ENCODE peak calls at places on chromosomes 12 and 14, in seven cellular contexts. G, L, Y, V, E, Q and W are unnamed samples.

GRCh38 chr14:105019861-105020814 is 745 bp downstream of the CDCA4 start:
- DNase-seq in Y (no peak), E (peak), Q (peak), L (peak), V (peak), G (peak), W (peak)

GRCh38 chr14:100649173-100649519 is 61.9 kb upstream of the BEGAIN start:
- DNase-seq in L (no peak), Y (no peak), Q (no peak), G (peak), E (no peak), V (no peak), W (no peak)

GRCh38 chr14:96098309-96098998 is 59.3 kb downstream of the C14orf132 start:
- DNase-seq in Q (peak), Y (peak), L (peak), G (peak), V (peak), E (peak), W (peak)

GRCh38 chr14:101192661-101193000 is 289.1 kb upstream of the RTL1 start:
- DNase-seq in Q (no peak), Y (no peak), L (no peak), V (peak), E (no peak), G (no peak), W (no peak)

GRCh38 chr12:54217774-54218221 is 29.0 kb upstream of the SMUG1 start:
- DNase-seq in L (no peak), Q (no peak), V (peak), Y (peak), G (no peak), E (peak), W (no peak)

GRCh38 chr12:75459755-75460154 is 20.8 kb upstream of the GLIPR1 start:
- DNase-seq in Q (no peak), V (no peak), G (no peak), E (no peak), L (no peak), Y (no peak), W (no peak)

GRCh38 chr14:64195194-64195593 is 99.0 kb downstream of the ESR2 start:
- DNase-seq in Q (no peak), E (no peak), L (no peak), Y (no peak), G (peak), V (no peak), W (no peak)

GRCh38 chr12:102061096-102061555 is 665 bp downstream of the WASHC3 start:
- DNase-seq in Q (peak), G (peak), L (peak), Y (no peak), E (no peak), V (no peak), W (no peak)

GRCh38 chr12:69389836-69390235 is 30.3 kb downstream of the YEATS4 start:
- DNase-seq in G (peak), L (peak), Y (no peak), E (no peak), V (no peak), Q (peak), W (no peak)

GRCh38 chr12:3113671-3114070 is 36.5 kb downstream of the TSPAN9 start:
- DNase-seq in L (no peak), Q (no peak), G (no peak), E (no peak), V (no peak), Y (no peak), W (no peak)

GRCh38 chr12:64824500-64825142 is at the start of gene TBC1D30:
- DNase-seq in Y (peak), G (peak), E (peak), L (peak), V (peak), Q (no peak), W (peak)

GRCh38 chr12:6367065-6367968 is 8.0 kb downstream of the SCNN1A start:
- DNase-seq in Y (no peak), L (peak), E (no peak), G (peak), Q (no peak), V (no peak), W (no peak)

GRCh38 chr12:65966852-65967593 is 142.7 kb downstream of the HMGA2 start:
- DNase-seq in V (no peak), G (no peak), Y (no peak), E (no peak), Q (no peak), L (no peak), W (no peak)

GRCh38 chr12:94297876-94298520 is 149.6 kb downstream of the PLXNC1 start:
- DNase-seq in V (no peak), Y (no peak), L (no peak), Q (no peak), E (no peak), G (no peak), W (no peak)

GRCh38 chr12:92696240-92696639 is 6.5 kb upstream of the PLEKHG7 start:
- DNase-seq in E (no peak), V (no peak), L (peak), Q (no peak), Y (no peak), G (peak), W (no peak)

GRCh38 chr12:51392556-51393237 is 1.5 kb upstream of the GALNT6 start:
- DNase-seq in L (peak), Q (peak), E (peak), G (no peak), V (peak), Y (peak), W (peak)

GRCh38 chr12:32651956-32652210 is 27.2 kb upstream of the DNM1L start:
- DNase-seq in Q (no peak), L (no peak), G (no peak), E (no peak), V (peak), Y (no peak), W (no peak)

GRCh38 chr12:3170423-3171194 is 93.4 kb downstream of the TSPAN9 start:
- DNase-seq in E (no peak), Q (peak), G (peak), Y (no peak), L (peak), V (no peak), W (no peak)

GRCh38 chr14:101088714-101089113 is 185.2 kb upstream of the RTL1 start:
- DNase-seq in Y (no peak), V (no peak), G (no peak), E (no peak), L (no peak), Q (no peak), W (no peak)

GRCh38 chr12:47155457-47156166 is 75.9 kb upstream of the AMIGO2 start:
- DNase-seq in L (peak), Q (no peak), E (peak), V (no peak), G (peak), Y (no peak), W (no peak)

GRCh38 chr14:80054020-80054419 is 157.3 kb downstream of the DIO2 start:
- DNase-seq in V (no peak), L (no peak), E (no peak), G (no peak), Q (no peak), Y (no peak), W (no peak)

GRCh38 chr12:64826234-64826633 is 1.8 kb downstream of the TBC1D30 start:
- DNase-seq in L (peak), Y (peak), G (peak), Q (peak), V (peak), E (peak), W (peak)

GRCh38 chr12:100293017-100293416 is 26.0 kb downstream of the SCYL2 start:
- DNase-seq in Y (no peak), Q (no peak), E (no peak), V (no peak), L (no peak), G (no peak), W (no peak)

GRCh38 chr12:126899926-126900792 is 1366.8 kb upstream of the TMEM132C start:
- DNase-seq in L (no peak), V (no peak), Q (no peak), E (no peak), Y (peak), G (no peak), W (no peak)

GRCh38 chr12:44287545-44287944 is 451.7 kb downstream of the TMEM117 start:
- DNase-seq in E (no peak), Y (no peak), Q (no peak), L (no peak), V (no peak), G (peak), W (no peak)

GRCh38 chr14:60087664-60088063 is 4.1 kb upstream of the PCNX4 start:
- DNase-seq in G (no peak), V (no peak), E (peak), L (no peak), Q (no peak), Y (no peak), W (no peak)

GRCh38 chr14:60092516-60092915 is 793 bp downstream of the PCNX4 start:
- DNase-seq in V (no peak), L (peak), Y (no peak), G (peak), E (peak), Q (no peak), W (no peak)

GRCh38 chr14:60091550-60092511 is at the start of gene PCNX4:
- DNase-seq in G (peak), Y (peak), L (peak), Q (peak), E (peak), V (peak), W (peak)

GRCh38 chr14:60090864-60091519 is 731 bp upstream of the PCNX4 start:
- DNase-seq in V (no peak), Q (peak), L (peak), Y (no peak), E (peak), G (peak), W (no peak)

GRCh38 chr14:60089201-60089600 is 2.5 kb upstream of the PCNX4 start:
- DNase-seq in E (no peak), G (no peak), V (no peak), Q (no peak), L (no peak), Y (no peak), W (no peak)
- H2AK5ac ChIP-seq in E (no peak), G (no peak), V (no peak), Q (no peak), L (peak), Y (no peak), W (no peak)

GRCh38 chr12:120406080-120406479 is 31.8 kb upstream of the COX6A1 start:
- DNase-seq in Y (no peak), E (no peak), G (no peak), L (no peak), V (no peak), Q (no peak), W (no peak)
- H2BK5ac ChIP-seq in Y (no peak), E (no peak), G (no peak), L (no peak), V (no peak), Q (no peak), W (no peak)

GRCh38 chr12:20815573-20815972 is 5.1 kb downstream of the SLCO1B3 start:
- DNase-seq in Q (no peak), G (no peak), Y (no peak), V (no peak), E (no peak), L (no peak), W (no peak)
- H2AK5ac ChIP-seq in Q (no peak), G (no peak), Y (no peak), V (no peak), E (no peak), L (no peak), W (no peak)

DNA sequence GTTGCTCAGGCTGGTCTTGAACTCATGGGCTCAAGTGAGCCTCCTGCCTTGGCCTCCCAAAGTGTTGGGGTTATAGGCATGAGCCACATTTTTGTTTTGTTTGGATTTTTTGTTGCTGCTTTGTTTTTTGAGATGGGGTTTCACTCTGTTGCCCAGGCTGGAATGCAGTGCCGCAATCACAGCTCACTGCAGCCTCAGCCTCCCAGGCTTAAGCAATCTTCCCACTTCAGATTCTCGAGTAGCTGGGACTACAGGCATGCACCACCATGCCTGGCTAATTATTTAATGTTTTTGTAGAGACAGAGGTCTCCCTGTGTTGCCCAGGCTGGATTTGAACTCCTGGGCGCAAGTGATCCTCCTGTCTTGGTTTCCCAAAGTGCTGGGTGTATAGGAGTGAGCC is 5.7 kb upstream of the PLEK2 start:
- DNase-seq in Q (peak), V (no peak), Y (no peak), L (peak), E (no peak), G (peak), W (no peak)
- H2BK5ac ChIP-seq in Q (no peak), V (no peak), Y (no peak), L (no peak), E (no peak), G (no peak), W (no peak)

DNA sequence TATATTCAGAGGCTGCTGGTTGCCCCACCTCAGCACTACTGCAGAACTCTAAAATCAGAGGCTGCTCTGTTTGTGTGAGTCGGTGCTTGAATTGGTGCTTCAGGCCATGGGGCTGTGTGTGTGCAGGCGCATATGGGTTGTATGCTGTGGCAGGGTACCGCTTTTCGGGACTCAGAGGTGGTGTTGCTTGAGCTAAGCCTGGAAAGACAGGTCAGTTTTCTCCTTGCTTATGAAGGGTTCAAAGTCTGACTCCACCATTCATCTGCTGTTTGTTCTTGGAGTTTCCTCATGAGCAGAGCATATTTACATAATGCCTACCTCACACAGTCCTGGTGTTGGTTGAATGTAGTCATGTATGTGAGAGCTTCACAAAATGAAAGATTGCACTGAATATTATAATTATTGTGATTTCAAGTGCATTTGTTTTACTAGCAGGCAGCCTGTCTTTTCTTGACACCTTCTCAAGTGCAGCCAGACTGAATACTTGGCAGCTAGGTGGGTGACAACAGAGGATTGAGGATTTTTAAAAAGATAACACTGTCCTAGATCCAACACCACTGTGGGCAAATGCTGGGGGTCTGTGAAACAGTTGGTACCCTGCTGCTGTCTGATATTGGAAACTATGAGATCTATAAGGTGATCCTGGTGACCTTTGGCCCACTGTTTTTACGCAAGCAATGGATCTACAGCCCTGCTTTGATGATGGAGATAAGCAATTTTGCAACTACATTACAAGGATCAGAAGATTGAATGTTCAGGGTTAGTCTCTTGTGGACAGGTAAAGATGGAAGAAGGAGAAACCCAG is 1.0 kb upstream of the ANG start:
- DNase-seq in Y (no peak), V (no peak), Q (no peak), L (no peak), G (no peak), E (no peak), W (no peak)
- H2AK5ac ChIP-seq in Y (no peak), V (no peak), Q (no peak), L (no peak), G (no peak), E (no peak), W (no peak)

GRCh38 chr12:109997393-109997792 is 1.2 kb upstream of the GIT2 start:
- DNase-seq in Y (no peak), E (no peak), Q (no peak), L (no peak), G (no peak), V (no peak), W (no peak)

GRCh38 chr12:109999649-109999971 is 380 bp downstream of the ANKRD13A start:
- DNase-seq in Y (no peak), L (no peak), Q (no peak), G (no peak), V (no peak), E (no peak), W (no peak)

GRCh38 chr12:109998904-109999648 is at the start of gene ANKRD13A:
- DNase-seq in Y (peak), G (peak), V (peak), E (peak), L (peak), Q (peak), W (peak)

GRCh38 chr12:109999983-110000505 is 814 bp downstream of the ANKRD13A start:
- DNase-seq in Y (no peak), Q (peak), V (no peak), G (no peak), L (peak), E (peak), W (peak)

DNA sequence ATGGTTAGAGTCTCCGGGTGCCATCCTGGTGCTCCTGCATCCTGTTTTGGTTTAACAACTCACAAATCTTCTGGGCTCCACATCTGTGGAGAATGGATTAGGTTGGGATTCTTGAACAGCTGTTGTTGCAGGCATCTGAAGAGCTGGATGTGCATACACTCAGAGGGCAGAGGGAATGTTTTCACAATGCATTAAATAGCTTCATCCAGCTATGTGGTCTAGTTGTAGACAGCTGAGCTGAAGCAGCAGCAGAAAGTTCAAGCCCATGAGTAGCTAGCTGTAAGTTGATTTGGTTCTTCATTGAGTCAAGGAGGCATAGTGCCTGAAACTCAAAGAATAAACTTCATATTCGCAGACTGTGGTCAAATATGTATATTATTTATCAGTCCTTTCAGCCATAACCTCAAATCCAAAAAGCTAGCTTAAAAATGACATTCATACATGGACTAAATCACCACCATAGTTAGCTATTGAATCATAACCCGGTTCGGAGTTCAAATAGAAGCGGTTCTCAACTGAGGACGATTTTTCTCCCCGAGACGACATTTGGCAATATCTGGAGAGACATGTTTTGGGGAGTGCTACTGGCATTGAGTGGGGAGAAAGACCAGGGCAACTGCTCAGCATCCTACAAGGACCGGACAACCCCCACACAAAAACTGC is 858 bp upstream of the ANKRD13A start:
- DNase-seq in E (no peak), Y (no peak), V (no peak), G (peak), Q (peak), L (no peak), W (no peak)
- H2BK5ac ChIP-seq in E (no peak), Y (no peak), V (peak), G (peak), Q (no peak), L (no peak), W (no peak)

DNA sequence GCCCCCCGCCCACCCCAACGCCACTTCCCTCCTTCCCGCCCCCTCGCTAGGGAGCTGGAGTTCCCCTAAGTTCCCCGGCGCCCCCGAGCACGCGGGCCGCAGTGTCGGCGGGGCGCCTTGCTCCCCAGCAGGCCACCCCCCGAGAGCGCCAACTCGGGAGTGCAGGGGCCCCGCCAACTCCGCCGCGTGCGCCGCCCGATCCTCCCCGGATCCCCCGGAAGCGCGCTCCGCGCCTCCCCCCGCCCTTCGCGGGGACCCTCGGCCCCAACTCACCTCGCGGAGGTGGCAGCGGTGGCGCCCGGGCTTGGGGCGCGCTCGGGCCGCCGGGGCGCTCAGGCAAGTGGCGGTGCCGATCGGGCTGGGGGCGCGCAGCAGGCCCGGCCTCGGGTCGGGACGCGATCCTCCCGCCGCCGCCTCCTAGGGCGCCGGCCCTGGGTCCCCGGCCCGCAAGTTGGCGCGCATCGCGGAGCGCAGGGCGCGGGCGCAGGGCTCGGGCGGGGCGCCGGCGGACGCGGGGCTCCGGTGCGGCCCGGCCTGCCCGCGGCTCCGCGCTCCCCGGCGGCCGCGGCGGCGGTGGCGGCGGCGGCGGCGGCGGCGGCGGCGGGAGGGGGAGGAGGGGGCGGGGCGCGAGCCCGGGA is at the start of gene NCOR2:
- DNase-seq in E (peak), L (no peak), Q (peak), G (no peak), V (peak), Y (no peak), W (no peak)
- H2AK5ac ChIP-seq in E (no peak), L (peak), Q (peak), G (peak), V (no peak), Y (no peak), W (peak)

DNA sequence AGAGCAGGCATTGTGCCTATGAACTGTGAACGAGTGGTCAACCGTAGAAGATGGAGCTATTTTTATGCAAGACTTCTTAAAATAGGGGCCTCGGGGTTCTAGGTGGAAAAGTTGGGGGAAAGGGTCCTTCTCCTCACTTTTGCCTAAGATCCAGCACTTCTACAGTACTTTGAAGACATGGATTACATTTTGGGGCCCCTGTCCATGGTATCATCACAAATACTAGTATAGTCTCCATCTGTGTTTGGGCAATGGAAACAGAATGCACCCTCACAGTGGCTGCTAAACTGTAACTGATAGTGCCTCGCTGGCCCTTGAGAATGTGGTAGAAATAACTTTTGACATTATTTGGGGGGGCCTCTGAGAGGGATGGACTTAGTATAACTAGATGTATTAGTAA is 5.5 kb upstream of the CCDC184 start:
- DNase-seq in G (no peak), Y (no peak), E (no peak), L (no peak), Q (no peak), V (no peak), W (no peak)
- H2BK5ac ChIP-seq in G (no peak), Y (no peak), E (no peak), L (no peak), Q (no peak), V (no peak), W (no peak)

GRCh38 chr14:54687750-54688119 is 120.8 kb downstream of the SAMD4A start:
- DNase-seq in V (no peak), Q (no peak), Y (no peak), E (no peak), L (no peak), G (no peak), W (no peak)
- H2AK5ac ChIP-seq in V (peak), Q (no peak), Y (no peak), E (no peak), L (peak), G (peak), W (no peak)